ENCODE peak calls at places on chromosome 14, in nine cellular contexts. C is HEK293T, O is activated T-cell treated with anti-CD3 and anti-CD28 coated beads for 1 hour, X is endothelial cell of umbilical vein, U is smooth muscle cell of the brain vasculature, N is Daoy, A is iris pigment epithelial cell, W is left kidney, E is hepatic stellate cell. K is an unnamed sample.

GRCh38 chr14:41642402-41643195 is 35.9 kb downstream of the LRFN5 start:
- DNase-seq in C (no peak), O (no peak), X (no peak), U (no peak), N (no peak), A (no peak), W (no peak), E (no peak), K (no peak)

GRCh38 chr14:82642425-82642824 is 1108.8 kb upstream of the SEL1L start:
- DNase-seq in C (peak; percentile 36), O (no peak), X (no peak), U (no peak), N (peak; percentile 20), A (no peak), W (peak; percentile 80), E (no peak), K (peak; percentile 6)

GRCh38 chr14:88323520-88324199 is 591 bp upstream of the KCNK10 start:
- DNase-seq in C (peak; percentile 37), O (no peak), X (no peak), U (no peak), N (peak; percentile 62), A (peak; percentile 29), W (peak; percentile 87), E (no peak), K (peak; percentile 3)

GRCh38 chr14:85634205-85634604 is 104.3 kb downstream of the FLRT2 start:
- DNase-seq in C (no peak), O (no peak), X (peak; percentile 20), U (no peak), N (no peak), A (peak; percentile 8), W (no peak), E (no peak), K (peak; percentile 41)

GRCh38 chr14:77804592-77804991 is 4.7 kb downstream of the ADCK1 start:
- DNase-seq in C (peak; percentile 18), O (no peak), X (peak; percentile 12), U (no peak), N (peak; percentile 54), A (peak; percentile 26), W (no peak), E (no peak), K (peak; percentile 21)

GRCh38 chr14:20684662-20685456 is 499 bp downstream of the RNASE4 start:
- DNase-seq in C (no peak), O (no peak), X (no peak), U (peak; percentile 7), N (peak; percentile 19), A (peak; percentile 62), W (no peak), E (peak; percentile 47), K (peak; percentile 58)

GRCh38 chr14:101584049-101584859 is 23.0 kb downstream of the DIO3 start:
- DNase-seq in C (no peak), O (no peak), X (no peak), U (no peak), N (no peak), A (peak; percentile 70), W (peak; percentile 81), E (peak; percentile 42), K (peak; percentile 34)

GRCh38 chr14:54192610-54193009 is 204.2 kb upstream of the CDKN3 start:
- DNase-seq in C (no peak), O (no peak), X (no peak), U (no peak), N (no peak), A (no peak), W (no peak), E (no peak), K (no peak)

GRCh38 chr14:102184678-102185040 is 45.0 kb downstream of the WDR20 start:
- DNase-seq in C (no peak), O (no peak), X (no peak), U (no peak), N (no peak), A (no peak), W (no peak), E (no peak), K (no peak)

GRCh38 chr14:71139058-71139946 is 232.0 kb downstream of the PCNX1 start:
- DNase-seq in C (peak; percentile 76), O (peak; percentile 50), X (peak; percentile 46), U (no peak), N (peak; percentile 71), A (peak; percentile 51), W (peak; percentile 66), E (peak; percentile 70), K (peak; percentile 32)

GRCh38 chr14:20624495-20625070 is 16.9 kb downstream of the OR6S1 start:
- DNase-seq in C (peak; percentile 48), O (peak; percentile 16), X (no peak), U (no peak), N (peak; percentile 89), A (peak; percentile 88), W (peak; percentile 71), E (no peak), K (peak; percentile 54)

GRCh38 chr14:34043627-34044372 is 92.9 kb upstream of the EGLN3 start:
- DNase-seq in C (no peak), O (peak; percentile 11), X (peak; percentile 27), U (no peak), N (peak; percentile 77), A (no peak), W (no peak), E (no peak), K (no peak)

GRCh38 chr14:94633116-94633515 is 20.9 kb downstream of the SERPINA3 start:
- DNase-seq in C (no peak), O (no peak), X (no peak), U (no peak), N (no peak), A (no peak), W (no peak), E (no peak), K (no peak)

GRCh38 chr14:20489093-20489994 is 16.0 kb upstream of the RNASE10 start:
- DNase-seq in C (no peak), O (no peak), X (no peak), U (no peak), N (peak; percentile 53), A (no peak), W (peak; percentile 76), E (no peak), K (peak; percentile 32)

GRCh38 chr14:103697601-103698379 is 17.5 kb downstream of the XRCC3 start:
- DNase-seq in C (no peak), O (no peak), X (no peak), U (no peak), N (no peak), A (no peak), W (no peak), E (no peak), K (no peak)

GRCh38 chr14:61475316-61475715 is 153.9 kb downstream of the PRKCH start:
- DNase-seq in C (peak; percentile 58), O (no peak), X (peak; percentile 74), U (no peak), N (peak; percentile 69), A (peak; percentile 89), W (peak; percentile 75), E (peak; percentile 27), K (peak; percentile 82)

GRCh38 chr14:89543420-89543790 is 126.4 kb upstream of the FOXN3 start:
- DNase-seq in C (no peak), O (no peak), X (no peak), U (no peak), N (no peak), A (no peak), W (peak; percentile 46), E (no peak), K (no peak)

GRCh38 chr14:23562822-23563472 is 4.6 kb downstream of the AP1G2 start:
- DNase-seq in C (peak; percentile 69), O (peak; percentile 45), X (peak; percentile 47), U (no peak), N (peak; percentile 67), A (peak; percentile 55), W (peak; percentile 89), E (peak; percentile 67), K (peak; percentile 43)

GRCh38 chr14:74826574-74826973 is 49.4 kb downstream of the PROX2 start:
- DNase-seq in C (no peak), O (no peak), X (no peak), U (no peak), N (no peak), A (no peak), W (no peak), E (no peak), K (no peak)

GRCh38 chr14:23933108-23933507 is 20.5 kb upstream of the DHRS4 start:
- DNase-seq in C (no peak), O (no peak), X (no peak), U (no peak), N (no peak), A (no peak), W (peak; percentile 25), E (no peak), K (no peak)

GRCh38 chr14:37150414-37150813 is 22.0 kb downstream of the SLC25A21 start:
- DNase-seq in C (peak; percentile 37), O (no peak), X (peak; percentile 58), U (peak; percentile 13), N (peak; percentile 42), A (peak; percentile 52), W (peak; percentile 69), E (peak; percentile 20), K (peak; percentile 39)

GRCh38 chr14:35370969-35371368 is 33.6 kb downstream of the NFKBIA start:
- DNase-seq in C (no peak), O (no peak), X (no peak), U (no peak), N (no peak), A (no peak), W (no peak), E (no peak), K (no peak)

GRCh38 chr14:77324816-77325745 is 4.2 kb downstream of the GSTZ1 start:
- DNase-seq in C (no peak), O (no peak), X (no peak), U (no peak), N (no peak), A (no peak), W (no peak), E (no peak), K (no peak)

GRCh38 chr14:54650331-54651017 is 83.5 kb downstream of the SAMD4A start:
- DNase-seq in C (no peak), O (no peak), X (peak; percentile 93), U (no peak), N (peak; percentile 74), A (peak; percentile 71), W (peak; percentile 34), E (peak; percentile 54), K (peak; percentile 58)

GRCh38 chr14:35355981-35356839 is 48.3 kb downstream of the NFKBIA start:
- DNase-seq in C (no peak), O (no peak), X (no peak), U (no peak), N (peak; percentile 46), A (peak; percentile 71), W (no peak), E (peak; percentile 81), K (peak; percentile 67)

GRCh38 chr14:50774542-50775267 is 56.3 kb downstream of the NIN start:
- DNase-seq in C (no peak), O (no peak), X (no peak), U (no peak), N (peak; percentile 25), A (peak; percentile 75), W (no peak), E (no peak), K (peak; percentile 53)

GRCh38 chr14:64879635-64880381 is at the start of gene SPTB:
- DNase-seq in C (peak; percentile 60), O (peak; percentile 53), X (no peak), U (no peak), N (peak; percentile 40), A (no peak), W (peak; percentile 87), E (no peak), K (no peak)

GRCh38 chr14:34780646-34781045 is 66.3 kb upstream of the CFL2 start:
- DNase-seq in C (no peak), O (no peak), X (no peak), U (no peak), N (no peak), A (no peak), W (no peak), E (no peak), K (no peak)

GRCh38 chr14:78254911-78255431 is 84.8 kb downstream of the NRXN3 start:
- DNase-seq in C (no peak), O (no peak), X (no peak), U (no peak), N (peak; percentile 72), A (peak; percentile 4), W (no peak), E (no peak), K (no peak)

GRCh38 chr14:61192970-61193369 is 88.2 kb downstream of the TMEM30B start:
- DNase-seq in C (no peak), O (no peak), X (no peak), U (no peak), N (no peak), A (no peak), W (peak; percentile 53), E (no peak), K (no peak)

GRCh38 chr14:54603362-54603761 is 36.4 kb downstream of the SAMD4A start:
- DNase-seq in C (no peak), O (no peak), X (peak; percentile 48), U (no peak), N (no peak), A (peak; percentile 81), W (no peak), E (peak; percentile 32), K (peak; percentile 68)

K was measured in amniotic epithelial cell.